ENCODE peak calls at places on chromosomes 7 and 10, in six cellular contexts. G, U, R, T, K and F are unnamed samples.

GRCh38 chr7:88456490-88456889 is 149.8 kb upstream of the STEAP4 start:
- DNase-seq in G (peak; percentile 24), U (no peak), R (no peak), T (no peak), K (no peak), F (no peak)

GRCh38 chr7:100476903-100477870 is 1.8 kb downstream of the TSC22D4 start:
- DNase-seq in G (peak; percentile 64), U (no peak), R (no peak), T (no peak), K (no peak), F (no peak)

GRCh38 chr10:117635851-117636250 is 93.3 kb downstream of the EMX2 start:
- DNase-seq in G (no peak), U (peak; percentile 44), R (no peak), T (no peak), K (no peak), F (no peak)

GRCh38 chr7:43834463-43835251 is 34.7 kb downstream of the MRPS24 start:
- DNase-seq in G (no peak), U (peak; percentile 39), R (peak; percentile 40), T (peak; percentile 2), K (no peak), F (peak; percentile 62)

GRCh38 chr10:75596930-75597629 is 165.7 kb downstream of the LRMDA start:
- DNase-seq in G (no peak), U (no peak), R (no peak), T (no peak), K (no peak), F (no peak)

GRCh38 chr10:63986536-63986935 is 465.3 kb downstream of the REEP3 start:
- DNase-seq in G (no peak), U (no peak), R (no peak), T (no peak), K (no peak), F (no peak)

GRCh38 chr7:134520130-134520529 is 7.2 kb upstream of the AKR1B10 start:
- DNase-seq in G (no peak), U (peak; percentile 6), R (peak; percentile 12), T (peak; percentile 34), K (no peak), F (no peak)

GRCh38 chr10:95236068-95236903 is 42.2 kb downstream of the ACSM6 start:
- DNase-seq in G (no peak), U (peak; percentile 64), R (peak; percentile 81), T (peak; percentile 15), K (no peak), F (no peak)

GRCh38 chr10:129837909-129838582 is 126.0 kb downstream of the EBF3 start:
- DNase-seq in G (no peak), U (no peak), R (no peak), T (no peak), K (no peak), F (no peak)

GRCh38 chr10:129833988-129834387 is 130.1 kb downstream of the EBF3 start:
- DNase-seq in G (no peak), U (no peak), R (no peak), T (no peak), K (no peak), F (no peak)

GRCh38 chr10:129833366-129833765 is 130.7 kb downstream of the EBF3 start:
- DNase-seq in G (no peak), U (no peak), R (no peak), T (no peak), K (no peak), F (no peak)

GRCh38 chr10:129838794-129839193 is 125.3 kb downstream of the EBF3 start:
- DNase-seq in G (no peak), U (no peak), R (no peak), T (no peak), K (no peak), F (no peak)

DNA sequence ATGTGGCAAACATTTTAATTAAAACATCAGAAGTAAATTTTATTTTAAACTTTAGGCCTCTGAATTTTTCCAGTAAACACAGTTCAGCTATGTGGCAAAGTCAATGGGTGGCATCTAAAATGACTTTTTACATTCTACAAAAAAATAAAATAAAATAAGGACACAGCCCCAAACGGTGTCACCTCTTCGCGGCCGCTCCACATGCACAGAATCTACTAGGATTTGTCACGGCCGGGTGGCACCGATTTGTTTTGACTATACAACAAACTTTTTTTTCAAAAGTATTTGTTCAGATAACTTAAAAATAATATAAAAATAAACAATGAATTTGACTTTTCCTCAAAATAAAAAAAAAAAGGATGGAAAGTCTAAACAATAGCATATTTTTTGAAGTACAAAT is 127.8 kb downstream of the EBF3 start:
- DNase-seq in G (no peak), U (no peak), R (no peak), T (no peak), K (no peak), F (no peak)
- H3K4me3 ChIP-seq in G (no peak overlapping the region), U (no peak overlapping the region), R (no peak overlapping the region), T (no peak overlapping the region), K (no peak overlapping the region), F (no peak overlapping the region)

DNA sequence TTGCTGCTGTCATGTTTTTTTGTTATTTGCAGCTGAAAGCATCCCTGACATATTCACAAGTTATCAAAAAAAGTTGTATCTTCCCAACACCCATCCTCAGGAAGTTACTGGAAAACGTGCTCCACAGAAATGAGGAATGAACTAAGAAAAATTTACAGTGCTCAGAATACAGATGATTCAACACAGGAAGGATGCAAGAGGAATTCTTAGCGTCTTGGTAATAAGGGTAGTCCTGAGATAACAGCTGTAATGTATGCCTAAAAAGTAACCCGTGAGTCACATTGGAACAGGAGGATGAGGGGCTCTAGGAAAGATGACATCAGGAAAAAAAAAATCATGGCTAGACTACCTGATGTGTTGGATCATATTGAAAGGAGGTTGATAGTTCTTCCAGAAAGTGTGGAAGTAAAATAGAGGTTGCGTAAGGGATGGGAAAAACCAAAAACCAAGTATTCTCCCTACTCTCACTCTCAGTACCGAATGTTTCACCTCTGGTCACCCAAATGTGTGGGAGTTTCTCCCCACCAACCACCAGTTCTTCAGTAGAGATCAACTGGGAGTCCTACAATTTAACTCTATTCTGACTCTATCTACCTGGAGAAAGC is 3.9 kb downstream of the ADAM12 start:
- DNase-seq in G (no peak), U (peak; percentile 85), R (peak; percentile 96), T (peak; percentile 70), K (peak; percentile 69), F (no peak)
- H3K4me3 ChIP-seq in G (no peak overlapping the region), U (no peak overlapping the region), R (no peak overlapping the region), T (no peak overlapping the region), K (no peak overlapping the region), F (no peak overlapping the region)

DNA sequence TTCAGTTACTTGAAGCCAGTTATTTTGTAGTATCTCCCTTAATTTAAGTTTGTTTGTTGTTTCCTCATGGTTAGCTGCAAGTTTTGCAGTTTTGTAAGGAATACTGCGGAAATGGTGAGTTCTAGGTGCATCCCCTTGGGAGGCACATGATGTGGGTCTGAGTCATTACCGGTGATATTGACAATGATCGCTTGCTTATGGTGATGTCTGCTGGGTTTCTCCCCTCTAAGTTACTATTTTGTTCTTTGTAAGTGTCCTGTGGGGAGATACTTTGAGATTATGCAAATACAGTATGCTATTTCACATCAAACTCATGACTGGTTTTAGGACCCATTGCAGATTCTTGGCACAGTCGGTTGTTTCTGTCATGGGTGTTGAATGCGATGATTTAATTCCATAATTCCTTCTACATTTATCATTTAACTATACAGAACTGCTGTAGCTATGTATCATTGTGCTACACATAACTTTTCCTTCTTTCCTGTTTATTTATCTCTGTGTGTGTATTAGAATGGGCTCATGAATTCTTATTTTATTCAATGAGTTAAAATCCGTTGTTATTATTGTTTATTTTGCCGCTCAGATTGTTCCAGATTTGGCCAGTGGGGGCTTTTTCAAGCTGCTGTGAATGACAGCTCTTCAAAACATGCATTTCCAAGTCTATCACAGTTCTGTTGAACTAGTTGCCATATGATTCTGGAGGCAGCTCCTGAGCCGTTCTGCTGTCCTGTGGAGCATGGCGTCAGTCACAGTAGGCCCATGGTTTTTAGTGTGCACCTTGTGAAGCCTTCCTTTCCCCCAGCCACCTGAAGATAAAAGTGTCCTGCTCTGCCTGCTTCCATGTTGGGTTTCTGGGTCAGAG is 18.4 kb downstream of the TSPAN14 start:
- DNase-seq in G (no peak), U (peak; percentile 72), R (peak; percentile 85), T (peak; percentile 82), K (peak; percentile 49), F (no peak)
- H3K4me3 ChIP-seq in G (no peak overlapping the region), U (no peak overlapping the region), R (no peak overlapping the region), T (no peak overlapping the region), K (no peak overlapping the region), F (no peak overlapping the region)

GRCh38 chr10:49134327-49134726 is 506 bp upstream of the FAM170B start:
- DNase-seq in G (no peak), U (no peak), R (no peak), T (no peak), K (no peak), F (no peak)
- H3K4me3 ChIP-seq in G (no peak overlapping the region), U (no peak overlapping the region), R (no peak overlapping the region), T (no peak overlapping the region), K (no peak overlapping the region), F (no peak overlapping the region)

DNA sequence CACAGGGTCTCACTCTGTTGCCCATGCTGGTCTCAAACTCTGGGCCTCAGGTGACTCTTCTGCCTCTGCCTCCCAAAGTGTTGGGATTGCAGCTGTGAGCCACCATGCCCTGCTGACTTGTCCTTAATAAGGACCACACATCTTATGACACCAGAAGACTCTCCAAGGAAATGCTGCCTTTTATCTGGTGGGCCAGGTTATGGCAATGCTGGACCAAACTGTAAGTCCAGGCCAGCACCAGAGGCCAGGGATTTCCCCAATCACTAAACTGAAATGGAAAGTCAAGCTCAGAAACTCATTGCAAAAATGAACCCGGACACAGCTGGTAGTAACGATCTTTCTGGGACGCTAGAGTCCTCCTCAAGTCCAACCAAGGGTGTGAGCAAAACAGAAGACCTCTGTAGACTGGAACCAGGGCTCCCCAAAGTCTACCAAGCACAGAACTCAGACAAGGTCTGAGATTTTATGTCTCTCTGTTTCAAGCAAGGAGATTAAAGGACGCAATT is 73.8 kb upstream of the ITGB1 start:
- DNase-seq in G (no peak), U (no peak), R (no peak), T (no peak), K (no peak), F (no peak)
- H3K4me3 ChIP-seq in G (no peak overlapping the region), U (no peak overlapping the region), R (no peak overlapping the region), T (no peak overlapping the region), K (no peak overlapping the region), F (no peak overlapping the region)

DNA sequence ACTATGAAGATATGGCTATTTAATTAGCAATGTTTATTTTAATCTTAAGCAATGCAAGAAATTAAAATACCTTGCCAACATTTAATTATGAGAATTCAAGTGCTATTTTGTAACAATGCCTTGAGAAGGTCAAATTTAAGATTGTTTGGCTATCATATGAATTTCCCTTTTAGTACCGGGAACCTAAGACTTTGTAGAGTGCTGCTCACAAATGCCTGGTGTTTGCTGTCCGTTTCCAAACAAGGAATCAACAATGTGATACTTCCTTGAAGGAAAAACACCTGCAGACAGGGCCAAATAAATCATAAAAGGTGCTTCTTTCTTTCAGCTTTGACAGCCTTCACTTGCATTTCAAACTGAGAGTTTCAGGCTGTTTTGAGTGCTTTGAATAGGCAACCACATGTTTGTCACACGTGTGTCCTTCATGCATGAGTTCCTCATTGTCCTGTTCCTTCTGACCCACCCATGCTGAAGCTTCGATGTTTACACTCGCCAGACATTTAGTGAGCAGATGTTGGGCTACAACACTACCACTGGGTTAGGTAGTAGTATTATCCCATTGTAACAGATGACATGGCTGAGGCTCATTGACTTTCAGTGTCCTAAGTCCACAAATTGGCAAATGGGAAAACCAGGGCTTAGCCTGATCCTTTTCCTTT is 456.0 kb downstream of the PHTF2 start:
- DNase-seq in G (no peak), U (no peak), R (no peak), T (no peak), K (no peak), F (no peak)
- H3K4me3 ChIP-seq in G (no peak overlapping the region), U (no peak overlapping the region), R (no peak overlapping the region), T (no peak overlapping the region), K (no peak overlapping the region), F (no peak overlapping the region)

GRCh38 chr10:102614888-102615287 is 29.4 kb upstream of the TRIM8 start:
- DNase-seq in G (no peak), U (no peak), R (no peak), T (no peak), K (no peak), F (no peak)
- H3K4me3 ChIP-seq in G (no peak overlapping the region), U (no peak overlapping the region), R (no peak overlapping the region), T (no peak overlapping the region), K (no peak overlapping the region), F (no peak overlapping the region)